ENCODE peak calls at places on chromosomes 4 and X, in eight cellular contexts. W is suprapubic skin, L is foreskin keratinocyte, A is spleen, Z is pancreas, S is ovary, R is uterus, J is gastrocnemius medialis. T is an unnamed sample. For H3K4me1, the result is how much of the 10 kb centered on the place peaks cover.

GRCh38 chr4:8182858-8183725 is 16.0 kb upstream of the SH3TC1 start:
- DNase-seq in W (no peak), L (peak), A (peak), Z (no peak), S (peak), R (peak), J (peak), T (peak)

GRCh38 chrX:9525511-9526248 is 60.8 kb downstream of the TBL1X start:
- DNase-seq in W (no peak), L (peak), A (no peak), Z (no peak), S (no peak), R (no peak), J (no peak), T (no peak)

GRCh38 chr4:153217440-153217839 is 13.2 kb downstream of the TRIM2 start:
- DNase-seq in W (no peak), L (peak), A (no peak), Z (no peak), S (no peak), R (no peak), J (no peak), T (no peak)

GRCh38 chr4:152500798-152501434 is 35.0 kb downstream of the FBXW7 start:
- DNase-seq in W (no peak), L (peak), A (no peak), Z (no peak), S (peak), R (peak), J (peak), T (peak)

GRCh38 chrX:55326985-55327384 is 62.3 kb upstream of the PAGE3 start:
- DNase-seq in W (no peak), L (no peak), A (no peak), Z (no peak), S (no peak), R (peak), J (no peak), T (no peak)

GRCh38 chr4:173420324-173420752 is 21.4 kb upstream of the SCRG1 start:
- DNase-seq in W (no peak), L (peak), A (no peak), Z (no peak), S (no peak), R (no peak), J (no peak), T (no peak)

GRCh38 chrX:116824785-116825184 is 362.0 kb upstream of the CT83 start:
- DNase-seq in W (no peak), L (no peak), A (no peak), Z (no peak), S (no peak), R (no peak), J (no peak), T (no peak)

GRCh38 chrX:153925387-153925738 is 701 bp downstream of the ARHGAP4 start:
- DNase-seq in W (no peak), L (no peak), A (no peak), Z (peak), S (no peak), R (no peak), J (no peak), T (no peak)

GRCh38 chr4:18961879-18962278 is 940.3 kb upstream of the LCORL start:
- DNase-seq in W (no peak), L (no peak), A (no peak), Z (no peak), S (no peak), R (no peak), J (no peak), T (no peak)

GRCh38 chrX:40090961-40091360 is 6.8 kb downstream of the BCOR start:
- DNase-seq in W (no peak), L (no peak), A (peak), Z (peak), S (no peak), R (no peak), J (no peak), T (no peak)
- H3K4me1 ChIP-seq in W (under half), L (under half), A (under half), Z (under half), S (under half), R (under half), J (half or more), T (under half)

DNA sequence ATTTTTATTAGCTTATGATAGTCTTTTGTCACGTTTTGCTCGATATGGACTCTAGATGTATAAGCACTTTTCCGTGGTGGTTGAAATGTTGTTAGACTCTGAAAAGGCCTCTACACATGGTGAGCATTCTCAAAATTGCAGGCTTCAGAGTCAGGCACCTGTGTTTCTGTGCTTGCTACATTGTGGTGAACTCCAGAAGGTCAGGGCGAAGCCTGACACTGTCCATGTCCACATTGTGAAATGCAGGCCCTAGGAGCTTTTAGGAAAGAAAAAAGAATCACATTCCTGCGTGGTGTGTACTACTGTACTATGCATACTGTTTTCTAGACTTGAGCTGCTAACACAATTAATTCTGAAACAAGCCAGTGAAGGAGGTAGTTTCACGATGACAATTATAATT is 86.3 kb downstream of the HS3ST1 start:
- DNase-seq in W (no peak), L (no peak), A (no peak), Z (no peak), S (no peak), R (no peak), J (no peak), T (no peak)
- H3K4me1 ChIP-seq in W (under half), L (under half), A (under half), Z (under half), S (under half), R (under half), J (under half), T (under half)

GRCh38 chr4:158823461-158823873 is 54.6 kb downstream of the FNIP2 start:
- DNase-seq in W (no peak), L (peak), A (no peak), Z (no peak), S (no peak), R (no peak), J (peak), T (no peak)
- H3K4me1 ChIP-seq in W (half or more), L (under half), A (under half), Z (half or more), S (under half), R (under half), J (half or more), T (under half)

DNA sequence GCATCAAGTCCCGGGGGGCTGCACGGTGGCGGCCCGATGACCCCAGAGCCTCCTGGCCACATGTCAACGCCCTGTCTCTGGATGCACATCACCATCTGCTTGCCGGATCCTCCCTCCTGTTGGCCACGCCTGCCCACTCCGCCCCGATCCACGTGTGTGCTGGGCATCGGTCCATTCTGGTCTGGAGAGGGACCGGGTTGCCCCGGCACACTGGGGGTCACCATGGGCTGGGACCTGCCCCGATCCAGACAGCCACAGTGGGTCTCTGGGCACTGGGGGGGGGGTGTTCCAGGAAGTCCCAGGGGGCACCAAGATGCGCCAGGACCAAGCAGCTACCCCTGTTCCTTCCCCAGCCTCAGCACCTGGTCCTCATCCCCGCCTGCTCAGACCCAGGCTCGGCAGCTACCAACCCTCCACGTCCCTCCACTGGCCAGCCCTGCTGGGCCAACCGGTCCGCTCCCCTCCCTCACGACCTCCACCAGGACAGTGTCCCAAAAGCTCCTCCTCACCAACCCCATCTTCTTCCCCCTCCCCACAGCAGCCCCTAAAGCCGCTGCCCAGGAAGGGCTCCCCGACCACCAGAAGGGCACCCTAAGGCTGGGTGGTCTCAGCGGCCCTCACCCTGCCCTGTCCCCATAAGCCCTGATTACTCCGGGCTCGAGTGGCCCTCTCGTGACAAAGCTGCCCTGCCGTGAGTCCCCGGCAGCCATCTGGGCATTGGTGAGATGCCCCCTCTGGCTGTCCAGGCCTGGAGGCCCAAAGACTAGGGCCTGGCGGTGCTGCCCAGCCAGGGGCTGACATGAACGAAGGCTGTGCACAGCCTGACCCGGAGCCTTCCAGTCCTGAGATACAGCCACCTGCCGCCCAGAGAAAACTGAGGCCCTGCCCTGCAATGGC is 4.6 kb downstream of the CTBP1 start:
- DNase-seq in W (peak), L (no peak), A (peak), Z (peak), S (peak), R (peak), J (no peak), T (peak)
- H3K4me1 ChIP-seq in W (half or more), L (under half), A (half or more), Z (under half), S (under half), R (under half), J (half or more), T (half or more)

GRCh38 chr4:88021824-88022223 is 14.4 kb downstream of the PKD2 start:
- DNase-seq in W (no peak), L (no peak), A (no peak), Z (no peak), S (no peak), R (peak), J (no peak), T (no peak)
- H3K4me1 ChIP-seq in W (under half), L (under half), A (under half), Z (under half), S (under half), R (under half), J (under half), T (under half)

DNA sequence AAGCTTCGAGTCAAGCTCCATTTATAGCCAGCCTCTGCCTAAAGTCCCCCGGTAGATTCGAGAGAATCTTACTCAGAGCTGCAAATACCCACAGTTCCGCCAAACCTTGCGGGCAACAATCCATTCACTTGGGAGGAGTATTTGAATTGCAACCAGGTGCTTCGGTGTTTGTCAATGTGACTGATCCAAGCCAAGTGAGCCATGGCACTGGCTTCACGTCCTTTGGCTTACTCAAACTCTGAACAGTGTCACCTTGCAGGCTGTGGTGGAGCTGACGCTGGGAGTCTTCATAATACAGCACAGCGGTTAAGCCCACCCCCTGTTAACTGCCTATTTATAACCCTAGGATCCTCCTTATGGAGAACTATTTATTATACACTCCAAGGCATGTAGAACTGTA is 11.2 kb downstream of the CD40LG start:
- DNase-seq in W (no peak), L (no peak), A (no peak), Z (no peak), S (no peak), R (no peak), J (no peak), T (no peak)
- H3K4me1 ChIP-seq in W (under half), L (under half), A (under half), Z (under half), S (under half), R (under half), J (under half), T (under half)